ENCODE peak calls at places on chromosomes 2 and 18, in eight cellular contexts. One of them, this sample, is unnamed.

GRCh38 chr2:33496150-33496549 is 19.7 kb downstream of the RASGRP3 start:
- DNase-seq in adrenal gland: no peak
- DNase-seq in RWPE1: no peak
- DNase-seq in psoas muscle: no peak
- DNase-seq in BE2C: no peak
- DNase-seq in fibroblast of pulmonary artery: no peak
- DNase-seq in dorsolateral prefrontal cortex: no peak
- DNase-seq in mucosa of descending colon: no peak
- DNase-seq in this sample: no peak

GRCh38 chr2:8303322-8303832 is 378.5 kb upstream of the ID2 start:
- DNase-seq in psoas muscle: peak; percentile 64
- DNase-seq in fibroblast of pulmonary artery: no peak
- DNase-seq in adrenal gland: peak; percentile 74
- DNase-seq in mucosa of descending colon: peak; percentile 81
- DNase-seq in RWPE1: no peak
- DNase-seq in dorsolateral prefrontal cortex: no peak
- DNase-seq in BE2C: no peak
- DNase-seq in this sample: peak; percentile 84

GRCh38 chr2:88639865-88640264 is 12.6 kb upstream of the EIF2AK3 start:
- DNase-seq in RWPE1: no peak
- DNase-seq in mucosa of descending colon: no peak
- DNase-seq in fibroblast of pulmonary artery: no peak
- DNase-seq in adrenal gland: no peak
- DNase-seq in BE2C: no peak
- DNase-seq in psoas muscle: no peak
- DNase-seq in dorsolateral prefrontal cortex: no peak
- DNase-seq in this sample: no peak

GRCh38 chr18:5759169-5759568 is 136.2 kb downstream of the TMEM200C start:
- DNase-seq in fibroblast of pulmonary artery: no peak
- DNase-seq in psoas muscle: no peak
- DNase-seq in adrenal gland: no peak
- DNase-seq in mucosa of descending colon: no peak
- DNase-seq in dorsolateral prefrontal cortex: no peak
- DNase-seq in BE2C: no peak
- DNase-seq in RWPE1: no peak
- DNase-seq in this sample: no peak

GRCh38 chr2:67039701-67040100 is 357.4 kb upstream of the ETAA1 start:
- DNase-seq in fibroblast of pulmonary artery: no peak
- DNase-seq in BE2C: no peak
- DNase-seq in RWPE1: no peak
- DNase-seq in mucosa of descending colon: no peak
- DNase-seq in adrenal gland: no peak
- DNase-seq in dorsolateral prefrontal cortex: no peak
- DNase-seq in psoas muscle: no peak
- DNase-seq in this sample: no peak

GRCh38 chr2:37583867-37584266 is 87.6 kb downstream of the CDC42EP3 start:
- DNase-seq in fibroblast of pulmonary artery: peak; percentile 60
- DNase-seq in psoas muscle: no peak
- DNase-seq in RWPE1: peak; percentile 53
- DNase-seq in dorsolateral prefrontal cortex: no peak
- DNase-seq in adrenal gland: no peak
- DNase-seq in BE2C: no peak
- DNase-seq in mucosa of descending colon: no peak
- DNase-seq in this sample: no peak

GRCh38 chr2:188881434-188881833 is 92.7 kb upstream of the COL3A1 start:
- DNase-seq in psoas muscle: no peak
- DNase-seq in BE2C: no peak
- DNase-seq in mucosa of descending colon: no peak
- DNase-seq in adrenal gland: no peak
- DNase-seq in RWPE1: no peak
- DNase-seq in fibroblast of pulmonary artery: no peak
- DNase-seq in dorsolateral prefrontal cortex: no peak
- DNase-seq in this sample: no peak

GRCh38 chr2:106039634-106040033 is 154.5 kb downstream of the UXS1 start:
- DNase-seq in psoas muscle: no peak
- DNase-seq in fibroblast of pulmonary artery: no peak
- DNase-seq in RWPE1: no peak
- DNase-seq in BE2C: no peak
- DNase-seq in mucosa of descending colon: no peak
- DNase-seq in adrenal gland: no peak
- DNase-seq in dorsolateral prefrontal cortex: no peak
- DNase-seq in this sample: no peak

GRCh38 chr2:53994735-53995538 is 24.1 kb upstream of the PSME4 start:
- DNase-seq in psoas muscle: no peak
- DNase-seq in dorsolateral prefrontal cortex: no peak
- DNase-seq in adrenal gland: no peak
- DNase-seq in mucosa of descending colon: no peak
- DNase-seq in RWPE1: no peak
- DNase-seq in fibroblast of pulmonary artery: no peak
- DNase-seq in BE2C: no peak
- DNase-seq in this sample: no peak

GRCh38 chr2:44168684-44169154 is at the start of gene PPM1B:
- DNase-seq in dorsolateral prefrontal cortex: peak; percentile 98
- DNase-seq in fibroblast of pulmonary artery: no peak
- DNase-seq in BE2C: peak; percentile 100
- DNase-seq in psoas muscle: peak; percentile 99
- DNase-seq in mucosa of descending colon: peak; percentile 100
- DNase-seq in adrenal gland: peak; percentile 100
- DNase-seq in RWPE1: no peak
- DNase-seq in this sample: peak; percentile 100

GRCh38 chr18:63265322-63265721 is 54.2 kb downstream of the BCL2 start:
- DNase-seq in psoas muscle: no peak
- DNase-seq in dorsolateral prefrontal cortex: no peak
- DNase-seq in fibroblast of pulmonary artery: no peak
- DNase-seq in mucosa of descending colon: no peak
- DNase-seq in RWPE1: no peak
- DNase-seq in adrenal gland: no peak
- DNase-seq in BE2C: no peak
- DNase-seq in this sample: no peak

GRCh38 chr2:47404356-47404755 is 1.4 kb downstream of the MSH2 start:
- DNase-seq in RWPE1: no peak
- DNase-seq in adrenal gland: no peak
- DNase-seq in psoas muscle: no peak
- DNase-seq in mucosa of descending colon: no peak
- DNase-seq in BE2C: no peak
- DNase-seq in dorsolateral prefrontal cortex: no peak
- DNase-seq in fibroblast of pulmonary artery: no peak
- DNase-seq in this sample: no peak

GRCh38 chr2:217830061-217830460 is 172.7 kb downstream of the TNS1 start:
- DNase-seq in dorsolateral prefrontal cortex: no peak
- DNase-seq in BE2C: no peak
- DNase-seq in RWPE1: no peak
- DNase-seq in mucosa of descending colon: no peak
- DNase-seq in fibroblast of pulmonary artery: no peak
- DNase-seq in adrenal gland: no peak
- DNase-seq in psoas muscle: no peak
- DNase-seq in this sample: no peak

GRCh38 chr2:159185401-159186130 is 100.9 kb downstream of the WDSUB1 start:
- DNase-seq in psoas muscle: no peak
- DNase-seq in dorsolateral prefrontal cortex: no peak
- DNase-seq in fibroblast of pulmonary artery: peak; percentile 53
- DNase-seq in mucosa of descending colon: no peak
- DNase-seq in RWPE1: peak; percentile 19
- DNase-seq in BE2C: peak; percentile 46
- DNase-seq in adrenal gland: peak; percentile 19
- DNase-seq in this sample: no peak

GRCh38 chr2:107811376-107811775 is 15.3 kb upstream of the RGPD4 start:
- DNase-seq in fibroblast of pulmonary artery: no peak
- DNase-seq in mucosa of descending colon: no peak
- DNase-seq in RWPE1: no peak
- DNase-seq in psoas muscle: no peak
- DNase-seq in dorsolateral prefrontal cortex: no peak
- DNase-seq in BE2C: no peak
- DNase-seq in adrenal gland: no peak
- DNase-seq in this sample: no peak

GRCh38 chr18:33578371-33579146 is 540 bp downstream of the ASXL3 start:
- DNase-seq in fibroblast of pulmonary artery: no peak
- DNase-seq in BE2C: peak; percentile 4
- DNase-seq in mucosa of descending colon: peak; percentile 49
- DNase-seq in dorsolateral prefrontal cortex: peak; percentile 49
- DNase-seq in adrenal gland: no peak
- DNase-seq in RWPE1: no peak
- DNase-seq in psoas muscle: peak; percentile 25
- DNase-seq in this sample: peak; percentile 58

GRCh38 chr2:144554811-144555210 is 34.9 kb upstream of the ZEB2 start:
- DNase-seq in dorsolateral prefrontal cortex: no peak
- DNase-seq in RWPE1: no peak
- DNase-seq in mucosa of descending colon: no peak
- DNase-seq in psoas muscle: no peak
- DNase-seq in BE2C: no peak
- DNase-seq in adrenal gland: no peak
- DNase-seq in fibroblast of pulmonary artery: no peak
- DNase-seq in this sample: no peak

GRCh38 chr18:50819027-50819726 is 639 bp downstream of the MRO start:
- DNase-seq in BE2C: peak; percentile 5
- DNase-seq in dorsolateral prefrontal cortex: no peak
- DNase-seq in adrenal gland: peak; percentile 30
- DNase-seq in fibroblast of pulmonary artery: peak; percentile 47
- DNase-seq in RWPE1: peak; percentile 16
- DNase-seq in mucosa of descending colon: peak; percentile 60
- DNase-seq in psoas muscle: peak; percentile 23
- DNase-seq in this sample: peak; percentile 71

GRCh38 chr2:193556766-193557470 is 1362.2 kb upstream of the TMEFF2 start:
- DNase-seq in adrenal gland: no peak
- DNase-seq in dorsolateral prefrontal cortex: no peak
- DNase-seq in psoas muscle: no peak
- DNase-seq in mucosa of descending colon: no peak
- DNase-seq in RWPE1: no peak
- DNase-seq in fibroblast of pulmonary artery: peak; percentile 51
- DNase-seq in BE2C: no peak
- DNase-seq in this sample: no peak

GRCh38 chr2:42979416-42979869 is 187.1 kb upstream of the HAAO start:
- DNase-seq in BE2C: no peak
- DNase-seq in fibroblast of pulmonary artery: no peak
- DNase-seq in RWPE1: no peak
- DNase-seq in psoas muscle: no peak
- DNase-seq in dorsolateral prefrontal cortex: peak; percentile 13
- DNase-seq in adrenal gland: no peak
- DNase-seq in mucosa of descending colon: peak; percentile 87
- DNase-seq in this sample: peak; percentile 33

GRCh38 chr18:10006261-10006903 is 92.6 kb downstream of the VAPA start:
- DNase-seq in psoas muscle: no peak
- DNase-seq in adrenal gland: peak; percentile 16
- DNase-seq in RWPE1: peak; percentile 26
- DNase-seq in dorsolateral prefrontal cortex: no peak
- DNase-seq in fibroblast of pulmonary artery: peak; percentile 59
- DNase-seq in mucosa of descending colon: no peak
- DNase-seq in BE2C: no peak
- DNase-seq in this sample: no peak
- TF ChIP-seq CTCF in psoas muscle: peak; percentile 26
- TF ChIP-seq CTCF in adrenal gland: peak; percentile 26
- TF ChIP-seq CTCF in RWPE1: no peak
- TF ChIP-seq CTCF in dorsolateral prefrontal cortex: peak; percentile 30
- TF ChIP-seq CTCF in fibroblast of pulmonary artery: peak; percentile 34
- TF ChIP-seq CTCF in mucosa of descending colon: no peak
- TF ChIP-seq CTCF in BE2C: no peak
- TF ChIP-seq CTCF in this sample: peak; percentile 26

GRCh38 chr18:76402026-76402990 is 92.7 kb downstream of the ZNF516 start:
- DNase-seq in dorsolateral prefrontal cortex: no peak
- DNase-seq in adrenal gland: no peak
- DNase-seq in mucosa of descending colon: no peak
- DNase-seq in psoas muscle: no peak
- DNase-seq in RWPE1: no peak
- DNase-seq in fibroblast of pulmonary artery: no peak
- DNase-seq in BE2C: no peak
- DNase-seq in this sample: no peak
- TF ChIP-seq CTCF in dorsolateral prefrontal cortex: no peak
- TF ChIP-seq CTCF in adrenal gland: no peak
- TF ChIP-seq CTCF in mucosa of descending colon: no peak
- TF ChIP-seq CTCF in psoas muscle: no peak
- TF ChIP-seq CTCF in RWPE1: no peak
- TF ChIP-seq CTCF in fibroblast of pulmonary artery: no peak
- TF ChIP-seq CTCF in BE2C: no peak
- TF ChIP-seq CTCF in this sample: no peak

DNA sequence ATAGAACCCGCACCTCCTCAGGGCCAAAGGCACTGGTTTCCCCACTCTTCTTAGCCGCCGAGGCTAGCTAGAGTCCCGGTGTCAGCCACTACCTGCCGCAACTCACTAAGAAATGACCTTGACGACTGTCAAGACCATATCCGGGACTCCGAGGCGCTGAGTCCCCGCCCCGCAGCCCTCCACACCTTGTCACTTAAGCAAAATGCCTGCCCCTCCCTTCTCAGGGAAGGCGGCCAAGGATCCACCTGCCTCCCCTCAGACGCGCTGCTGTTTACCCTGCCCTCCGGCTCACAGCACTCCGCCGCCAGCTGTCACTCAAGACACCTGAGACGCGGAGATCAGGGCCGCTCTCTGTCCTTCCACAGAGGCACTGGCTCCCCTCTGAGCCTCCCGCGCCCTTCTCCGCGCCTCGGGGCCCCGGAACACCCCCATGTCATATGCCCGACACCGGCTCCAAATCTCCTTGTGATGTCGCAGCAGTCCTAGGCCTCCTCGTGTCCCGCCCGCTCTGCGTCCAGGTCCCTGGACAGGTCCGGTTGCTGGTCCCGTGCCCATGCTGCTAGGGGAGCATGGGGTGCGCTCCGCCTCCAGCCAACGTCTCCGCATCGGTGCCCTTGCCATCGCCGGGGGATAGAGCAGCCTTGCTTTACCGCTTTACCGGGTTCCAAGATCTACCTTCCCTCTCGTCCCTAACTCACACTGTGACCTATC is 32.5 kb upstream of the REG3G start:
- DNase-seq in fibroblast of pulmonary artery: no peak
- DNase-seq in dorsolateral prefrontal cortex: no peak
- DNase-seq in mucosa of descending colon: peak; percentile 50
- DNase-seq in adrenal gland: no peak
- DNase-seq in BE2C: no peak
- DNase-seq in psoas muscle: no peak
- DNase-seq in RWPE1: peak; percentile 10
- DNase-seq in this sample: no peak
- TF ChIP-seq CTCF in fibroblast of pulmonary artery: no peak
- TF ChIP-seq CTCF in dorsolateral prefrontal cortex: no peak
- TF ChIP-seq CTCF in mucosa of descending colon: no peak
- TF ChIP-seq CTCF in adrenal gland: no peak
- TF ChIP-seq CTCF in BE2C: no peak
- TF ChIP-seq CTCF in psoas muscle: no peak
- TF ChIP-seq CTCF in RWPE1: no peak
- TF ChIP-seq CTCF in this sample: no peak

DNA sequence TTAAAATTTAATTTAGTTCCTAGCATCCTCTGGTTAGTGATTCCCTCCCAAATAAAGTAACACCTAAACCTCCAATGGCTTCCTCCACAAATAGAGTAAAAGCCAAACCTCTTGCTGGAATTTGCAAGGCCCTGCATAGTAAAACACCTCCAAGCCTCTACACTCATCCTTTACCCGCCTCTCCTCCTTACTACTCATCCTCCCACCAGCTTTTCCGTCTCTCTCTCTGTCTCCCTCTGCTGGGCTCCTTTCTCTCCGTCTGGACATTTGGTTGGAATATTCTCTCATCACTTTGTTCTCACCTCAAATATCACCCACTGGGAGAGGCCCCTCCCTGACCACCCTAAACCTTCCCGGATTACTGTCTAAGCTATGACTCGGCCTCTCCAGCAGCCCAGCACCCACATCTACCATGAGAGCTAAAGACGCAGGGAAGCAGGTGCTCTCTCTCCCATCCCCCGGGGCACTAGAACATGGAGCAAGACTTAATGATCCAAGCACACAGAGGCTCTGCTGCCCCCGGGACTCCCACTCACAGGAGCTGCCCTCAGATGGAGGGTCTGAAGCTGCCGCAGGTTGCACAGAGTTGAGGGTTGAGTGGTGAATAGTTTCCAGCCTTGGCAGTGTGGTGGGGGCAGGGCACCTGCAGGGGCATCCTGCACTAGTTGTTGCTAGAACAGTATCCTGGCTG is 167.2 kb downstream of the FBXO15 start:
- DNase-seq in psoas muscle: no peak
- DNase-seq in mucosa of descending colon: no peak
- DNase-seq in RWPE1: peak; percentile 14
- DNase-seq in adrenal gland: no peak
- DNase-seq in dorsolateral prefrontal cortex: no peak
- DNase-seq in BE2C: peak; percentile 19
- DNase-seq in fibroblast of pulmonary artery: peak; percentile 22
- DNase-seq in this sample: no peak
- TF ChIP-seq CTCF in psoas muscle: no peak
- TF ChIP-seq CTCF in mucosa of descending colon: no peak
- TF ChIP-seq CTCF in RWPE1: peak; percentile 30
- TF ChIP-seq CTCF in adrenal gland: peak; percentile 3
- TF ChIP-seq CTCF in dorsolateral prefrontal cortex: no peak
- TF ChIP-seq CTCF in BE2C: peak; percentile 64
- TF ChIP-seq CTCF in fibroblast of pulmonary artery: peak; percentile 54
- TF ChIP-seq CTCF in this sample: peak; percentile 18